ENCODE peak calls at places on chromosomes 12 and 14, in six cellular contexts. X is glutamatergic neuron, V is GM13976, N is right atrium auricular region, B is WERI-Rb-1, J is epithelial cell of esophagus. Z is an unnamed sample.

GRCh38 chr14:91317381-91318313 is 73.1 kb upstream of the GPR68 start:
- DNase-seq in X (no peak), V (peak), N (peak), B (no peak), J (peak), Z (no peak)

GRCh38 chr12:123034022-123034541 is 53.6 kb downstream of the ARL6IP4 start:
- DNase-seq in X (no peak), V (no peak), N (no peak), B (no peak), J (no peak), Z (no peak)

GRCh38 chr12:67539946-67540345 is 108.6 kb upstream of the DYRK2 start:
- DNase-seq in X (no peak), V (no peak), N (no peak), B (no peak), J (peak), Z (no peak)

GRCh38 chr14:77279719-77280118 is 8.7 kb upstream of the NGB start:
- DNase-seq in X (no peak), V (no peak), N (no peak), B (no peak), J (no peak), Z (no peak)

GRCh38 chr12:79690606-79691298 is at the start of gene PAWR:
- DNase-seq in X (peak), V (peak), N (no peak), B (peak), J (peak), Z (no peak)

GRCh38 chr12:117045175-117045997 is 53.8 kb downstream of the TESC start:
- DNase-seq in X (no peak), V (no peak), N (no peak), B (peak), J (no peak), Z (no peak)

GRCh38 chr14:69268223-69268622 is 8.3 kb downstream of the GALNT16 start:
- DNase-seq in X (no peak), V (no peak), N (no peak), B (no peak), J (no peak), Z (no peak)

GRCh38 chr12:72296389-72296788 is 24.2 kb downstream of the TRHDE start:
- DNase-seq in X (no peak), V (no peak), N (no peak), B (no peak), J (peak), Z (no peak)

GRCh38 chr14:104477117-104477623 is 102.4 kb upstream of the C14orf180 start:
- DNase-seq in X (no peak), V (no peak), N (no peak), B (no peak), J (no peak), Z (no peak)

GRCh38 chr14:55734731-55735130 is 154.7 kb downstream of the KTN1 start:
- DNase-seq in X (no peak), V (no peak), N (no peak), B (no peak), J (no peak), Z (no peak)

GRCh38 chr12:95218852-95219171 is 1.2 kb downstream of the VEZT start:
- DNase-seq in X (peak), V (peak), N (no peak), B (peak), J (peak), Z (no peak)

GRCh38 chr12:78340406-78340805 is 509.7 kb downstream of the NAV3 start:
- DNase-seq in X (no peak), V (no peak), N (no peak), B (no peak), J (peak), Z (no peak)

GRCh38 chr14:95496690-95497241 is 19.7 kb downstream of the SYNE3 start:
- DNase-seq in X (no peak), V (no peak), N (no peak), B (no peak), J (no peak), Z (no peak)

GRCh38 chr12:81257952-81258551 is 180.2 kb downstream of the ACSS3 start:
- DNase-seq in X (no peak), V (no peak), N (no peak), B (no peak), J (peak), Z (no peak)

GRCh38 chr12:52417742-52418141 is 11.6 kb upstream of the KRT82 start:
- DNase-seq in X (no peak), V (no peak), N (no peak), B (no peak), J (no peak), Z (no peak)

GRCh38 chr12:7129647-7130536 is at the start of gene CLSTN3:
- DNase-seq in X (peak), V (peak), N (peak), B (peak), J (peak), Z (peak)

GRCh38 chr12:19643635-19644034 is 204.3 kb downstream of the AEBP2 start:
- DNase-seq in X (no peak), V (no peak), N (no peak), B (peak), J (peak), Z (no peak)

GRCh38 chr12:100211698-100212097 is 11.1 kb downstream of the ACTR6 start:
- DNase-seq in X (no peak), V (no peak), N (no peak), B (no peak), J (no peak), Z (no peak)

GRCh38 chr14:104422301-104423223 is 157.0 kb upstream of the C14orf180 start:
- DNase-seq in X (no peak), V (peak), N (peak), B (no peak), J (no peak), Z (no peak)

GRCh38 chr12:85920324-85920947 is 46.3 kb downstream of the NTS start:
- DNase-seq in X (no peak), V (peak), N (no peak), B (no peak), J (peak), Z (no peak)

GRCh38 chr14:36443374-36443773 is 76.7 kb downstream of the NKX2-1 start:
- DNase-seq in X (no peak), V (no peak), N (no peak), B (no peak), J (no peak), Z (no peak)

GRCh38 chr14:21917699-21918436 is 244.2 kb upstream of the OR4E1 start:
- DNase-seq in X (peak), V (peak), N (no peak), B (peak), J (peak), Z (no peak)

GRCh38 chr12:76042147-76042546 is 10.6 kb upstream of the PHLDA1 start:
- DNase-seq in X (no peak), V (no peak), N (no peak), B (no peak), J (no peak), Z (no peak)

GRCh38 chr14:72644758-72645489 is 249.0 kb downstream of the DPF3 start:
- DNase-seq in X (no peak), V (no peak), N (no peak), B (peak), J (no peak), Z (no peak)

GRCh38 chr14:54117401-54117800 is 160.8 kb upstream of the BMP4 start:
- DNase-seq in X (no peak), V (no peak), N (no peak), B (no peak), J (no peak), Z (no peak)

GRCh38 chr14:37246427-37246829 is 48.7 kb downstream of the MIPOL1 start:
- DNase-seq in X (no peak), V (peak), N (no peak), B (no peak), J (peak), Z (peak)

GRCh38 chr12:40691913-40692616 is at the start of gene CNTN1:
- DNase-seq in X (peak), V (peak), N (no peak), B (peak), J (peak), Z (peak)

GRCh38 chr14:74567219-74567618 is 44.8 kb downstream of the LTBP2 start:
- DNase-seq in X (no peak), V (no peak), N (no peak), B (no peak), J (peak), Z (no peak)

GRCh38 chr14:74569387-74569786 is 42.6 kb downstream of the LTBP2 start:
- DNase-seq in X (no peak), V (no peak), N (no peak), B (no peak), J (no peak), Z (no peak)

GRCh38 chr14:74567646-74568379 is 44.2 kb downstream of the LTBP2 start:
- DNase-seq in X (no peak), V (no peak), N (no peak), B (no peak), J (peak), Z (no peak)

GRCh38 chr14:74568896-74569295 is 43.1 kb downstream of the LTBP2 start:
- DNase-seq in X (no peak), V (no peak), N (no peak), B (no peak), J (peak), Z (no peak)

DNA sequence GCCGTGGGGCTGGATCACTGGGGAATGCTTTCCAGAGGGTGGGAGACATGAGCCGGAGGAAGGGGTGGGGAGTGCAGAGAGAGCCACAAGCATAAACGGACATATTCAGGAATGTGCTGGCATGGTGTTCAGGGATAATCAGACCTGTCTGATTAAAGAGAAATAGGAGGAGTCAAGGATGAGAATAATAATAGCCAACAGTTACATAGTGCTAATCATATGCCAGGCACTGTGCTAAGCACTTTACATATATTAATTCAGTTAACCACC is 43.7 kb downstream of the LTBP2 start:
- DNase-seq in X (no peak), V (no peak), N (no peak), B (no peak), J (peak), Z (no peak)
- TF ChIP-seq CTCF in X (no peak), V (no peak), N (no peak), B (no peak), J (no peak), Z (no peak)

GRCh38 chr12:8960185-8960584 is 10.7 kb upstream of the M6PR start:
- DNase-seq in X (no peak), V (no peak), N (no peak), B (no peak), J (no peak), Z (no peak)
- TF ChIP-seq CTCF in X (no peak), V (no peak), N (no peak), B (no peak), J (no peak), Z (no peak)

GRCh38 chr12:4153343-4153892 is 120.1 kb upstream of the CCND2 start:
- DNase-seq in X (no peak), V (peak), N (no peak), B (peak), J (no peak), Z (no peak)
- TF ChIP-seq CTCF in X (no peak), V (no peak), N (no peak), B (no peak), J (no peak), Z (no peak)

GRCh38 chr12:64813733-64814132 is 10.7 kb upstream of the TBC1D30 start:
- DNase-seq in X (no peak), V (no peak), N (no peak), B (no peak), J (peak), Z (no peak)
- TF ChIP-seq CTCF in X (no peak), V (no peak), N (no peak), B (no peak), J (no peak), Z (no peak)

GRCh38 chr12:3203713-3204112 is 126.5 kb downstream of the TSPAN9 start:
- DNase-seq in X (no peak), V (no peak), N (no peak), B (no peak), J (peak), Z (no peak)

GRCh38 chr12:3200779-3201738 is 123.9 kb downstream of the TSPAN9 start:
- DNase-seq in X (peak), V (no peak), N (no peak), B (no peak), J (no peak), Z (no peak)

GRCh38 chr12:3200032-3200617 is 122.9 kb downstream of the TSPAN9 start:
- DNase-seq in X (peak), V (no peak), N (no peak), B (peak), J (peak), Z (peak)

GRCh38 chr12:3202734-3203446 is 125.7 kb downstream of the TSPAN9 start:
- DNase-seq in X (peak), V (peak), N (peak), B (peak), J (peak), Z (peak)

DNA sequence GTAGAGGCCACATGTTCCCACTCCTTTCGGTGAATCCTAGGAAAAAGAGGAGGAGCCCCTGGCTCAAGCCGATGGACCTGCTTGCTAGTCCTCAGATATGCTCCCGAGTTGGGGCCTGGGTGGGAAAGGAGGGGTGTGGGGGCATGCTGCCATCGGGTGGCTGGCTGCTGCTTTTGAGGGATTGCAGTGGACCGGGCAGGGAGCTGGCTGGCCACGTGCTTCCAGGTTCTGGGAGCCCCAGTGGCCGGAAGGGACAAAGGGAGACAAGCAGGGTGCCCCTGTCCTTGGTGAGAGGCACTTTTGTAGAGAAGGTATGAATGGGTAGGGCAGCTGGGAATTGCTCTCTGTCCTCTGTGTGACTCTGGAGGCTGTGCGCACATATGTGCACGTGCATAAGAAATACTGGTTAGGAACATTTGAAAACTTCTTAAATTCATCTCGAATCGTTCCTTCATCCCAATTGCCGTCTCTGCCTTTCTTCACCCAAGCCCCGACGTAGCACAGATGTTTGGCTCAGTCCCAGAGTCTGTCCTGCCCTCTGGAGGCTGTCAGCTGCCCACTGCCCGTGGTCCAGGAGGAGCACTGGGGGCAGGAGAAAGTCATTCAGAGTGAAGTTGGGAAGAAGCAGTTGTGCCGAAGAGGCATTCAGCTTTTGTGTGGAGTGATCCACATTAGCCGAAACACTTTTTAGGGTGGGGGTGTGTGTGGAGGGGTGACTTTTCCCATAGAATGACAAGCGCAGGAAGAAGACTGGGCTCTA is 124.7 kb downstream of the TSPAN9 start:
- DNase-seq in X (no peak), V (no peak), N (no peak), B (peak), J (no peak), Z (no peak)
- TF ChIP-seq CTCF in X (no peak), V (no peak), N (no peak), B (peak), J (no peak), Z (no peak)

GRCh38 chr14:50855558-50855957 is 16.3 kb upstream of the ABHD12B start:
- DNase-seq in X (no peak), V (no peak), N (no peak), B (no peak), J (no peak), Z (no peak)
- TF ChIP-seq CTCF in X (no peak), V (no peak), N (no peak), B (no peak), J (no peak), Z (no peak)

DNA sequence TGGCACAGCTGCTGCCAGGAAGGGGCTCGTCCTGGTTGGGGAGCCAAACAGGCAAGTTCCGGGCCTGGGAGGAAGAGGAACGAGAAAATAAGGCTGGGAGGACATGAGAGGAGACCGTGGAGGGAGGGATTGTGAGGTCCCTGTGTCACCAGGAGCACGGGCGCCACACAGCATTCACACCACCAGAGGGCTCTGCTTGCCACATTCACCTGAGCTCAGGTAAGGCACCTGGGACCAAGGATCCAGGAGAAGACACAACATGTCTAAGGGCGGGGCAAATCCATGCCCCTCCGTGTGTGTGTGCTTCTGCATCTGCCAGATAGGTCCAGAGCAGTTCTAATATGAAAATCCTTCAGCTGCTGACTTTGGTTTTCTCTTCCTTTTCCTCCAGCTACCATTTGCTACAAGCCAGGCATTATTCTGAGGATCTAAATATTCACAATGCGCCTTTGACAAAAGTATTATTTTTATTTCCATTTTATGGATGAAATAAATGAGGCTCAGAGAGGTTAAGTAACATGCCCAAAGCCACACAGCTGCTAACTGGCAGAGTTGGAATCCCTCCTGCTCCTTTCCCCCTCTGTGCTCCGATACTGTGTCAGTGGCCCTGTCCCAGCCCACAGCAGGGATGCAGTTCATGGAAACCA is 14.6 kb downstream of the RAPGEF3 start:
- DNase-seq in X (no peak), V (peak), N (no peak), B (peak), J (peak), Z (no peak)
- TF ChIP-seq CTCF in X (peak), V (peak), N (peak), B (peak), J (peak), Z (peak)

GRCh38 chr12:121889267-121889624 is 656 bp downstream of the PSMD9 start:
- DNase-seq in X (no peak), V (no peak), N (no peak), B (no peak), J (no peak), Z (no peak)

GRCh38 chr12:121892673-121893561 is 4.3 kb downstream of the PSMD9 start:
- DNase-seq in X (no peak), V (no peak), N (no peak), B (no peak), J (no peak), Z (no peak)

GRCh38 chr12:121888478-121889266 is at the start of gene PSMD9:
- DNase-seq in X (peak), V (peak), N (peak), B (peak), J (peak), Z (peak)

GRCh38 chr12:121883315-121883660 is 5.3 kb upstream of the PSMD9 start:
- DNase-seq in X (no peak), V (no peak), N (no peak), B (no peak), J (no peak), Z (no peak)

GRCh38 chr12:121888083-121888477 is 510 bp upstream of the PSMD9 start:
- DNase-seq in X (no peak), V (no peak), N (no peak), B (no peak), J (no peak), Z (no peak)
- TF ChIP-seq CTCF in X (no peak), V (no peak), N (no peak), B (no peak), J (no peak), Z (no peak)